ENCODE peak calls at places on chromosome 17, in six cellular contexts. P, A, W, F, I and U are unnamed samples.

GRCh38 chr17:49985310-49985990 is 9.6 kb downstream of the DLX3 start:
- DNase-seq in W (peak), A (no peak), P (no peak), F (no peak), I (no peak), U (no peak)

GRCh38 chr17:74524751-74525725 is 6.2 kb downstream of the CD300LB start:
- DNase-seq in P (peak), A (no peak), F (no peak), W (no peak), I (peak), U (no peak)

GRCh38 chr17:43341705-43342600 is 56.8 kb upstream of the ARL4D start:
- DNase-seq in A (no peak), I (no peak), W (no peak), F (peak), P (no peak), U (no peak)

GRCh38 chr17:68468785-68469184 is 11.5 kb upstream of the WIPI1 start:
- DNase-seq in W (no peak), F (peak), P (no peak), A (no peak), I (no peak), U (no peak)

GRCh38 chr17:58710948-58711552 is 18.6 kb downstream of the RAD51C start:
- DNase-seq in F (peak), I (peak), P (peak), A (peak), W (no peak), U (peak)

GRCh38 chr17:62761884-62762283 is 46.2 kb downstream of the MARCHF10 start:
- DNase-seq in I (no peak), F (no peak), W (no peak), A (no peak), P (no peak), U (no peak)

GRCh38 chr17:31155208-31155810 is 60.5 kb downstream of the NF1 start:
- DNase-seq in P (no peak), A (no peak), I (no peak), F (peak), W (no peak), U (no peak)

GRCh38 chr17:55198690-55199370 is 65.9 kb upstream of the HLF start:
- DNase-seq in I (no peak), A (no peak), W (no peak), F (no peak), P (no peak), U (no peak)

GRCh38 chr17:70622382-70623260 is 453.3 kb downstream of the KCNJ2 start:
- DNase-seq in F (peak), P (no peak), W (no peak), I (no peak), A (peak), U (peak)

GRCh38 chr17:66276328-66276937 is 26.0 kb upstream of the PRKCA start:
- DNase-seq in A (no peak), F (peak), P (no peak), W (peak), I (no peak), U (peak)

GRCh38 chr17:31374503-31374902 is 17.0 kb upstream of the RAB11FIP4 start:
- DNase-seq in A (no peak), W (no peak), F (no peak), I (no peak), P (no peak), U (no peak)

GRCh38 chr17:21235921-21236320 is 17.3 kb downstream of the NATD1 start:
- DNase-seq in P (no peak), F (no peak), I (no peak), A (no peak), W (no peak), U (no peak)

GRCh38 chr17:74738051-74738996 is 1.3 kb downstream of the RAB37 start:
- DNase-seq in A (peak), P (no peak), W (no peak), I (no peak), F (no peak), U (peak)

GRCh38 chr17:66716236-66717026 is 118.5 kb upstream of the CACNG5 start:
- DNase-seq in A (no peak), W (no peak), F (peak), P (no peak), I (no peak), U (no peak)

GRCh38 chr17:179721-180379 is 1.6 kb downstream of the DOC2B start:
- DNase-seq in P (no peak), W (no peak), F (no peak), A (no peak), I (no peak), U (no peak)

GRCh38 chr17:36850794-36851193 is 86.5 kb upstream of the LHX1 start:
- DNase-seq in A (no peak), I (no peak), F (peak), P (no peak), W (peak), U (no peak)

GRCh38 chr17:1634841-1635650 is 6.4 kb upstream of the SLC43A2 start:
- DNase-seq in W (no peak), A (no peak), P (no peak), I (no peak), F (no peak), U (no peak)

GRCh38 chr17:77436058-77436442 is 295.3 kb downstream of the SEC14L1 start:
- DNase-seq in A (no peak), F (peak), I (no peak), P (no peak), W (no peak), U (no peak)

GRCh38 chr17:34981538-34982241 is 1.4 kb downstream of the LIG3 start:
- DNase-seq in P (no peak), F (peak), W (no peak), A (no peak), I (no peak), U (peak)

GRCh38 chr17:57672205-57672632 is 72.9 kb downstream of the CCDC182 start:
- DNase-seq in F (peak), I (no peak), W (no peak), A (no peak), P (peak), U (no peak)

GRCh38 chr17:33949100-33949499 is 306.0 kb upstream of the CCL2 start:
- DNase-seq in A (peak), F (no peak), W (no peak), I (no peak), P (no peak), U (peak)

GRCh38 chr17:38498353-38498752 is 70.1 kb downstream of the ARHGAP23 start:
- DNase-seq in A (no peak), F (no peak), P (no peak), I (no peak), W (no peak), U (no peak)

GRCh38 chr17:17940451-17940911 is 31.7 kb downstream of the TOM1L2 start:
- DNase-seq in A (no peak), I (no peak), P (no peak), F (peak), W (no peak), U (no peak)

GRCh38 chr17:42980766-42981397 is 517 bp downstream of the RUNDC1 start:
- DNase-seq in P (peak), F (peak), A (peak), I (no peak), W (peak), U (peak)

GRCh38 chr17:32269377-32269776 is 3.7 kb downstream of the RHBDL3 start:
- DNase-seq in I (no peak), W (peak), F (no peak), A (no peak), P (no peak), U (no peak)

GRCh38 chr17:42359133-42359532 is 29.1 kb downstream of the STAT3 start:
- DNase-seq in A (no peak), W (no peak), I (no peak), P (no peak), F (no peak), U (no peak)

GRCh38 chr17:67891481-67892119 is 66.3 kb downstream of the BPTF start:
- DNase-seq in F (peak), A (peak), P (no peak), I (no peak), W (peak), U (peak)

GRCh38 chr17:78532922-78533640 is 44.1 kb downstream of the DNAH17 start:
- DNase-seq in A (no peak), I (no peak), W (peak), F (peak), P (no peak), U (no peak)

GRCh38 chr17:61201211-61201610 is 198.4 kb upstream of the TBX2 start:
- DNase-seq in A (no peak), P (no peak), F (peak), W (no peak), I (no peak), U (no peak)

GRCh38 chr17:17778308-17779014 is 58.3 kb downstream of the SREBF1 start:
- DNase-seq in P (no peak), F (peak), W (peak), I (no peak), A (peak), U (no peak)

DNA sequence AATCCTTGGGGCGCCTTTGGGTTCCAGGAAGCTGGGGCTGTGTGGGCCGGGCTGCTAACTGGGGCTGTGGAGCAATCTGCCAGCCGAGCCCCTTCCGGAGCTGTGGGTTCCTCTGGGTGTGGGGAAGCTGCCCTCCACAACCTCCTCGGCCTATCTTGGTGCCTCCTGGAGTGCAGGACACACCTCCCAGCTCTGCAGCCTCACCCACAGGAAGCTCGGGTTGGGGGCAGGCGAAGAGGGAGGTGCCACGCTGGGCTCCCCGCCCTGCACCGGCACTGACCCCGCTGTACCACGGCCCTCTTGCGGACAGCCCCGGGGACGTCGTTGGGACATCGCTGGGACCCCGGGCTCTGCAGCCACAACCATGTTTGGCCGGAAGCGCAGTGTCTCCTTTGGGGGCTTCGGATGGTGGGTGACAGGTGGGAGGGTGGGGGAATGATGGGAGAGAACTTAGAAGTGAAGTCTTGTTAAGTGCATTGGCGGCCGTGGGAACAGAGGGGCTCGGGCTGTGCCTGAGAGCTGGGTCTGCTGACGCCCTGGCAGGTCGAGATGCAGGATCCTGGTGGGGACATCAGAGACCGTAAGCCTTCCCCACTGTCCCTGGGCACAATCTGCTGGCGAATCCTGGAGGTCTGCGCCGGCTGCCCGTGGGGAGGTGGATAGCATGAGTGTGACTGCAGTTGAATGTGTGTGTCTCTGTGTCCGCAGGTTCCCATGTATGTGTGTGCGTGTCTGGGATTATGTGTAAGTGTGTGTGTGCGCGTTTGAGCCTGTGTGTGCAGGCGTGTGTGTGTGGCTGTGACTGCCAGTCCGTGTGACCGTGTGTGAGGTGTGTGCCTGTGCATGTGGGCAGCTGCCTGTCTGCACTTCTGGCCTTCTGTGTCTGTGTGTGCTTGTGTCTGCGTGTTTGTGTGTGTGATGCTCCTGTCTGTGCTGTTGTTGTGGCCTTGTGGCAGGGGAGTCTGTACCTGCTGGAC is at the start of gene RAP1GAP2:
- DNase-seq in A (peak), F (no peak), P (peak), W (peak), I (peak), U (no peak)
- TF ChIP-seq POLR2A in A (no peak), F (no peak), P (no peak), W (no peak), I (no peak), U (no peak)

GRCh38 chr17:4066210-4066609 is 76.6 kb downstream of the ZZEF1 start:
- DNase-seq in A (no peak), I (no peak), F (no peak), W (peak), P (no peak), U (no peak)
- TF ChIP-seq POLR2A in A (no peak), I (no peak), F (no peak), W (no peak), P (no peak), U (no peak)

GRCh38 chr17:29135464-29135863 is 44.7 kb downstream of the MYO18A start:
- DNase-seq in W (no peak), A (no peak), F (no peak), P (no peak), I (no peak), U (no peak)
- TF ChIP-seq POLR2A in W (no peak), A (no peak), F (no peak), P (no peak), I (no peak), U (no peak)

DNA sequence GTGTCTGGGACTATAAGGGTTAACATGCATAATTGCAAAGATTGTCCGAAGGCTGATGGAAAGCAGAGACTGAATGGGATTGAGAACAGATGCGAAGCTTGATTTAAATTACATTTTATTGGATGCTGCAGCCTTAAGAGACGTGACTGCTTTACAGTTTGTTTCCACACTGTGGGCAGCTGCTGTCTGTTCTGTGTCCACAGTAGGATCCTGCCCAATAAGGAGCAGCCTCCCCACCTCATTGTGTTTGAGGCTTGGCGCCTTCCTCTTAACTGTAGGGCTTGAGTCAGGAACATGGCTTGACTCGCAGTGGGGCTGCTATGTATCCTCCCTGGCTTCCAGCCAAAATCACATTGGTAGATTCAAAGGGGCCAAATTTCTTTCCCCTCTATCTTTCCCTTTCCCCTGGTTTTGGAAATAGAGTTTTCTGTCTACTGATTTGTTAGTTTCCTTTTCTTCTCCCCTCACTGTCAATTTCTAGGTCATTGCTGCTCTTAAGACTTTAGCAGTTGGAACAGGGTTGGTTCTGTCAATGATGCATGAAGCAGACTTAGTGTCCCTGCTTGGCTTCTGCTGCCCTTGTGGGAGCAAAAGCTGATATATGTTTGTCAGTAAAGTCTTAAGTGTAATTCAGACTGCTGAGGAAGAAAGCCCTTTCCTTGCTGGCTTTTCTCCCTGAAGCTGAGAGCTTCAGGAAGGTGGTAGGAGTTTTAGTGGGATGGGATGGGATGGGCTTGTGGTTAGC is 5.1 kb upstream of the RARA start:
- DNase-seq in A (no peak), W (no peak), I (no peak), P (peak), F (peak), U (no peak)
- TF ChIP-seq POLR2A in A (no peak), W (no peak), I (no peak), P (no peak), F (no peak), U (no peak)

DNA sequence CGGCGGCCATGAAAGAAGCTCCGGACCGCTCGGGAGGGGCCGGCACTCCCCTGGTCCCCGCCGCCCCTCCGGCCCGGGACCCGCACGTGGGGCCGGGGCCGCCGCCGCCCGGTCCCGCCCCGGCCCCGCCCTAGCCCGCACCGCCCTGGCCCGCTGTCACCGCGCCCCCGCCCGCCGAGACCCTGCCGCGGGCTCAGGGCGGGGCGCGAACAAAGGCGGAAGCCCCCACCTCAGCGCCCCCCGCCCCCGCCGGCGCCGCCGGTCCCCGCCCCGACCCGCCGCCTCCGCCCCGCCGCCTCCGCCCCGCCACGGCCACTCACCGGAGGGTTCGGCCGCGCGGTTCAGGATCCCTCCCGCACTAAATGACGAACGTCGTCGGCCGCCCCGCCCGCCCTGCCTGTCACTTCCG is at the start of gene ARHGDIA:
- DNase-seq in P (peak), A (no peak), W (peak), I (no peak), F (no peak), U (no peak)
- TF ChIP-seq POLR2A in P (no peak), A (no peak), W (no peak), I (no peak), F (peak), U (no peak)

GRCh38 chr17:80832888-80833583 is 158.6 kb upstream of the CHMP6 start:
- DNase-seq in I (peak), W (peak), A (peak), P (no peak), F (peak), U (peak)
- TF ChIP-seq POLR2A in I (no peak), W (peak), A (peak), P (peak), F (peak), U (peak)

DNA sequence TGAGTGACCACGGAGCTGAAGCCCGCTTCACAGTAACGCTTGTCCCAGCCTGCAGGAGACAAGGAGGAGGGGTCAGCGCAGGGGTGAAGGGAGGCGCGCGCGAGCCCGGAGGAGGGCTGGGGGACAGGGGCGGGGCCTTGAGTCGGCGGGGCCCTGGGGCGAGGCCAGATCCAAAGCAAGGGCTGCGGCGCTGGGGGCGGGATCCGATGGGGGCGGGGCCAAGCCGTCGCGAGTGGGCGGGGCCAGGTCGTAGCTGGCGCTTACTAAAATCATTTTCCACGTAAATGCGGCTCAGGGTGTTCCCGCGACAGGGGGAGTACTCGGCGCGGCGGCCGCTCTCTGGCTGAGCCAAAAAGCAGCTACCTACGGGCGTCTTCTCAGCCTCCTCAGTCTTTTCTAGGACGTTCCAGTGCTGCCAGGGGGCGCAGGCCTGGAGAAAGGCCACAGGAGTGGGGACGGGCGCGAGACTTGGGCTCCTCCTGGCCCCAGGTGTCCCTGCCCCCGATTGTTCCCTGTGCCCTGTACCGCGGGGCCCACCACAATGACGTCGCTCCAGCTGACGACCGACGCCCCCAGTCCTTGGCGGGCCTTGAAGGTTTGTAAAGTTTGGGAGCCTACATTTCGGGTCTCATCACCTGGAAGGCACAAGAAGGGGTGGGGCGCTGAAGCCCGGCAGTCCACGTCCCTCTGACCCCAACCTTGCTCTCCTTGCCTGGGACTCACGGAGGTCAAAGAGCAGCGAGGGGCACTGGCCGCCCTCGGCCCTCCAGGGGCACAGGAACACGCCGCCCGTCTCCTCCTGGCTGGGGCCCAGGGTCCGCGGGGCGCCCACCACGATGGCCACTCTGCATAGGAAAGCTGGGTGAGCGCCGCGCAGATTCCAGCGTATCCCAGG is 3.9 kb downstream of the ITGA2B start:
- DNase-seq in I (peak), A (peak), P (peak), W (peak), F (peak), U (peak)
- TF ChIP-seq POLR2A in I (no peak), A (peak), P (no peak), W (no peak), F (no peak), U (peak)

DNA sequence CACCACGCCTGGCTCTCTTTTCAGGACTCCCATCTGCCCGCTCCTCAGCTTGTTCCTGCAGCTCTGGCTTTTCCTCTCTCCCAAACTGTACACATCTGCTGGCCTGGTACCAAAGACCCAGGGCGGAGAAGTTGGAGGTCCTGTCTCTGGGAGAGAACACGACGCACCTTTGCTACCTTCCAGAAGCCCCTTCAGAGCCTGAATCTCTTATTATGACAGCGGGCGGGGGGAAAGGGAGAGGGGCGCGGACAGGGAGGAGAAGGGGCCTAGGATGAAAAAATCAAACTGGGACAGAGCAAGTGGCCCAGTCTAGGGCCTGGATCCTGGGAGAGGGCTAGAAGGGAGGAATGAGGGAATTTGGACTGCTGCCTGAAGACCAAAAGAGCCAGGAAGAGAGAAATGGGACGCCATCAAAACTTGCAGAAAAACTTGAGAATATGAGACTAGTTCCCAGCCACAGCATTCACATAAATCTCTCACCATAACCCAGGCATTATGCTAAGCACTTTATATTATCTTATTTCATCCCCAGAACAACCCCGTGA is 2.5 kb upstream of the PER1 start:
- DNase-seq in P (no peak), W (no peak), A (no peak), F (no peak), I (no peak), U (no peak)
- TF ChIP-seq POLR2A in P (no peak), W (peak), A (peak), F (no peak), I (no peak), U (peak)